ENCODE peak calls at places on chromosomes 12 and 14, in seven cellular contexts. H, P, W, D, X, Y and Q are unnamed samples.

GRCh38 chr12:68434391-68435007 is 102.3 kb upstream of the MDM1 start:
- DNase-seq in Y (no peak), X (no peak), D (peak; percentile 40), P (no peak), W (no peak), H (peak; percentile 29), Q (no peak)

GRCh38 chr12:69189378-69189978 is 49.9 kb upstream of the CPSF6 start:
- DNase-seq in W (no peak), H (no peak), D (peak; percentile 10), Y (no peak), P (no peak), X (no peak), Q (no peak)

GRCh38 chr12:132586929-132587328 is 23.5 kb downstream of the LRCOL1 start:
- DNase-seq in Y (no peak), P (no peak), W (no peak), H (no peak), D (no peak), X (no peak), Q (no peak)

GRCh38 chr12:10101042-10101579 is 2.3 kb upstream of the CLEC1A start:
- DNase-seq in D (no peak), H (peak; percentile 65), X (peak; percentile 27), Y (peak; percentile 12), W (no peak), P (no peak), Q (no peak)

GRCh38 chr14:101367421-101368261 is 193.7 kb upstream of the DIO3 start:
- DNase-seq in D (no peak), W (no peak), P (no peak), H (no peak), Y (no peak), X (peak; percentile 25), Q (peak; percentile 36)

GRCh38 chr12:65895759-65896656 is 71.7 kb downstream of the HMGA2 start:
- DNase-seq in D (peak; percentile 32), W (no peak), P (no peak), Y (peak; percentile 55), H (no peak), X (no peak), Q (peak; percentile 69)

GRCh38 chr12:85713368-85713767 is 122.8 kb downstream of the RASSF9 start:
- DNase-seq in H (no peak), Y (peak; percentile 22), W (no peak), D (no peak), X (no peak), P (no peak), Q (no peak)

GRCh38 chr12:118103231-118103600 is 595 bp downstream of the VSIG10 start:
- DNase-seq in D (peak; percentile 41), P (no peak), Y (peak; percentile 17), H (no peak), X (peak; percentile 26), W (no peak), Q (peak; percentile 67)

GRCh38 chr14:58100735-58101368 is 51.2 kb downstream of the ARMH4 start:
- DNase-seq in W (no peak), Y (peak; percentile 75), P (no peak), X (no peak), H (peak; percentile 11), D (peak; percentile 65), Q (peak; percentile 86)

GRCh38 chr12:31219521-31219920 is 106.4 kb downstream of the SINHCAF start:
- DNase-seq in D (no peak), P (no peak), X (no peak), H (no peak), W (no peak), Y (no peak), Q (no peak)

GRCh38 chr14:105135700-105136395 is 32.7 kb downstream of the JAG2 start:
- DNase-seq in H (no peak), W (peak; percentile 24), X (no peak), Y (no peak), D (no peak), P (no peak), Q (no peak)

GRCh38 chr12:52168019-52168717 is 23.6 kb downstream of the KRT80 start:
- DNase-seq in D (peak; percentile 61), P (no peak), Y (no peak), W (no peak), X (no peak), H (peak; percentile 54), Q (peak; percentile 76)

GRCh38 chr12:291153-291723 is 28.6 kb upstream of the SLC6A13 start:
- DNase-seq in W (no peak), X (no peak), D (no peak), P (no peak), Y (no peak), H (no peak), Q (no peak)

GRCh38 chr14:103688441-103688840 is 26.8 kb downstream of the XRCC3 start:
- DNase-seq in Y (no peak), D (no peak), W (no peak), H (no peak), X (no peak), P (no peak), Q (peak; percentile 61)

GRCh38 chr12:84070311-84070710 is 842.3 kb downstream of the SLC6A15 start:
- DNase-seq in Y (peak; percentile 32), P (no peak), D (no peak), W (no peak), H (no peak), X (peak; percentile 26), Q (no peak)

GRCh38 chr14:37721976-37722659 is 126.7 kb downstream of the TTC6 start:
- DNase-seq in D (no peak), W (no peak), H (peak; percentile 52), P (no peak), X (no peak), Y (no peak), Q (no peak)

GRCh38 chr12:127802271-127802670 is 464.7 kb upstream of the TMEM132C start:
- DNase-seq in Y (no peak), W (no peak), P (no peak), H (no peak), X (no peak), D (no peak), Q (no peak)

GRCh38 chr12:50006266-50006665 is 19.0 kb downstream of the RACGAP1 start:
- DNase-seq in D (no peak), X (no peak), W (no peak), Y (no peak), H (no peak), P (no peak), Q (no peak)

DNA sequence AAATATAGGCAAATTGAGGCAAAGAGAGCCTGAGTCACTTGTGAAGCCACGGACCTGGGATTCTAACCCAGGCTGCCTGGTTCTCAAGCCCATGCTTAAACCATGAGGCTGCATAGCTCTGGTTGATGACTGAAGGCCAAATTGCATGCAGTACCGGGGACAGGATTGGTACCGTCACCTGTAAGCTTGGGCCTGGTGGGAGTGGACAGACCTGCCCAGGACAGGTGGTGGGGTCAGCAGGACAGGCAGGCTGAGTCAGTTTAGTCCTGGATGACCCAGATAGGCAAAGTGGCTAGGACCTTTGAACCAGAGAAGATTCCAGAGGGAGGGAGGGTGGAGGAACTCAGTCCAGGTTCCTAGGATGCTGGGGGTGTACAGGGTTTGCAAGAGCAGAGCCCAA is 25.8 kb downstream of the RIN3 start:
- DNase-seq in X (no peak), W (no peak), P (no peak), D (no peak), Y (no peak), H (no peak), Q (no peak)
- H3K4me1 ChIP-seq in X (peaks cover 7% of the 10 kb centered on the region), W (no peaks in the 10 kb centered on the region), P (peaks cover 26% of the 10 kb centered on the region), D (peaks cover 20% of the 10 kb centered on the region), Y (peaks cover 31% of the 10 kb centered on the region), H (peaks cover 15% of the 10 kb centered on the region), Q (peaks cover 36% of the 10 kb centered on the region)

GRCh38 chr12:57739387-57739786 is 845 bp upstream of the AGAP2 start:
- DNase-seq in P (no peak), W (no peak), X (no peak), Y (no peak), H (no peak), D (no peak), Q (peak; percentile 72)

GRCh38 chr12:57738661-57739237 is at the start of gene AGAP2:
- DNase-seq in P (no peak), W (no peak), H (no peak), Y (peak; percentile 12), D (no peak), X (no peak), Q (peak; percentile 81)

GRCh38 chr12:57740656-57741412 is 2.3 kb upstream of the AGAP2 start:
- DNase-seq in W (no peak), H (no peak), P (peak; percentile 74), D (no peak), Y (no peak), X (no peak), Q (peak; percentile 65)

GRCh38 chr12:57741413-57741789 is 2.9 kb upstream of the AGAP2 start:
- DNase-seq in Y (no peak), H (no peak), X (no peak), W (no peak), P (no peak), D (no peak), Q (no peak)

DNA sequence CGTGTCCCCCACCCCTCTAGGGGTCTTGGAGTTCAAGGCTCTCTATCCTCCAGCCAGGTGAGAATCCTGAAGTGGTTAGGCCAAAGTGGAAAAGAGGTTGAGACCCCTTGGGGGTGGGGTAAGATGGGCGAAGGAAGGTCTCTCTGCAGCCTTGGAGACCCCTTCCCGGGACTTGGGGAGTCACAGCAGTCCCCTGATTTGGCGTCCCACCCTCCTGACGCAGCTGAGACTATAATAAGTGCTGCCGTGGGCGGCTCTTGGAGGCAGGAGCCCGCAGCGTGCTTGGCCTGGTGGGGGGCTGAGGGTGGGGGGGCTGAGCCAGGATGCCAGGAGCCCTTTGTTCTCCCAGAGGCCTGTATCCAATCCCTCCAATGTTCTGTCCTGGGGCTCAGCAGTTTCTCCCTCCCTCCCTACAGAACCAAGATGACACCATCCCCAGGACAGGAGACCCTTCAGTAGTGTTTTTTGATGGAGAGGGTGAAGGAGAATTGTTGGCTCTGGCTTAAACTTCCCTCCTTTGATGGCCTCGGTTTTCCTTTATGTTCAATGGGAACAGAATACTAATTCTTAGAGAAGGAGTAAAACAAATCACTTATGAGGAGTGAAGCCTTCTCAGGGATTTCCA is 1.5 kb upstream of the AGAP2 start:
- DNase-seq in W (no peak), X (no peak), H (no peak), Y (no peak), D (no peak), P (no peak), Q (peak; percentile 59)
- H3K4me1 ChIP-seq in W (peaks cover 15% of the 10 kb centered on the region), X (no peaks in the 10 kb centered on the region), H (peaks cover 28% of the 10 kb centered on the region), Y (peaks cover 11% of the 10 kb centered on the region), D (peaks cover 17% of the 10 kb centered on the region), P (peaks cover 60% of the 10 kb centered on the region), Q (peaks cover 9% of the 10 kb centered on the region)

GRCh38 chr14:35047961-35048513 is 2.0 kb downstream of the FAM177A1 start:
- DNase-seq in H (no peak), P (no peak), W (no peak), Y (no peak), D (no peak), X (no peak), Q (no peak)
- H3K4me1 ChIP-seq in H (peaks cover 11% of the 10 kb centered on the region), P (peaks cover 21% of the 10 kb centered on the region), W (no peaks in the 10 kb centered on the region), Y (peaks cover 3% of the 10 kb centered on the region), D (peaks cover 42% of the 10 kb centered on the region), X (no peaks in the 10 kb centered on the region), Q (peaks cover 14% of the 10 kb centered on the region)

GRCh38 chr14:99752486-99753121 is 40.6 kb upstream of the EML1 start:
- DNase-seq in W (no peak), D (peak; percentile 81), P (no peak), Y (peak; percentile 69), H (peak; percentile 48), X (no peak), Q (peak; percentile 98)

GRCh38 chr14:99749763-99750715 is 43.2 kb upstream of the EML1 start:
- DNase-seq in X (no peak), W (no peak), P (no peak), Y (no peak), D (no peak), H (no peak), Q (peak; percentile 55)

GRCh38 chr14:99753225-99754140 is 39.7 kb upstream of the EML1 start:
- DNase-seq in D (no peak), H (no peak), X (no peak), W (no peak), P (no peak), Y (no peak), Q (peak; percentile 71)

GRCh38 chr14:99750746-99751450 is 42.3 kb upstream of the EML1 start:
- DNase-seq in W (no peak), H (no peak), X (no peak), D (no peak), P (no peak), Y (no peak), Q (peak; percentile 54)

GRCh38 chr14:99751539-99752485 is 41.4 kb upstream of the EML1 start:
- DNase-seq in X (no peak), Y (peak; percentile 61), D (peak; percentile 41), W (no peak), P (no peak), H (no peak), Q (peak; percentile 83)
- H3K4me1 ChIP-seq in X (no peaks in the 10 kb centered on the region), Y (peaks cover 63% of the 10 kb centered on the region), D (peaks cover 55% of the 10 kb centered on the region), W (no peaks in the 10 kb centered on the region), P (peaks cover 1% of the 10 kb centered on the region), H (peaks cover 16% of the 10 kb centered on the region), Q (peaks cover 51% of the 10 kb centered on the region)